ENCODE peak calls at places on chromosomes 3 and 15, in ten cellular contexts. G, H, S, I, E, C, X, J, U and L are unnamed samples. For H3K4me1, the result is how much of the 10 kb centered on the place peaks cover.

GRCh38 chr3:19013879-19014278 is 134.4 kb upstream of the KCNH8 start:
- DNase-seq in G (peak), H (no peak), S (no peak), I (no peak), E (no peak), C (no peak), X (no peak), J (no peak), U (no peak), L (no peak)

GRCh38 chr3:184757010-184757651 is 45.3 kb upstream of the MAGEF1 start:
- DNase-seq in G (no peak), H (peak), S (peak), I (peak), E (peak), C (peak), X (no peak), J (no peak), U (peak), L (peak)

GRCh38 chr3:31848921-31849320 is 132.1 kb downstream of the OSBPL10 start:
- DNase-seq in G (no peak), H (no peak), S (no peak), I (peak), E (peak), C (no peak), X (no peak), J (no peak), U (no peak), L (no peak)

GRCh38 chr3:157392104-157392503 is 44.5 kb upstream of the PTX3 start:
- DNase-seq in G (no peak), H (no peak), S (no peak), I (no peak), E (no peak), C (no peak), X (no peak), J (no peak), U (no peak), L (no peak)

GRCh38 chr3:184578822-184579221 is 17.2 kb downstream of the EPHB3 start:
- DNase-seq in G (no peak), H (no peak), S (no peak), I (no peak), E (no peak), C (no peak), X (no peak), J (no peak), U (no peak), L (no peak)

GRCh38 chr3:106401666-106402319 is 533.0 kb upstream of the CBLB start:
- DNase-seq in G (no peak), H (no peak), S (peak), I (no peak), E (no peak), C (no peak), X (no peak), J (no peak), U (no peak), L (no peak)

GRCh38 chr15:73694419-73694818 is 10.2 kb downstream of the CD276 start:
- DNase-seq in G (no peak), H (no peak), S (no peak), I (no peak), E (no peak), C (no peak), X (no peak), J (no peak), U (no peak), L (no peak)

GRCh38 chr3:31407665-31408064 is 125.1 kb upstream of the STT3B start:
- DNase-seq in G (no peak), H (no peak), S (no peak), I (no peak), E (no peak), C (no peak), X (no peak), J (no peak), U (no peak), L (no peak)

GRCh38 chr3:58999134-58999778 is 50.6 kb downstream of the CFAP20DC start:
- DNase-seq in G (no peak), H (no peak), S (no peak), I (no peak), E (peak), C (no peak), X (no peak), J (no peak), U (no peak), L (no peak)

GRCh38 chr15:40591310-40591845 is 2.7 kb upstream of the KNL1 start:
- DNase-seq in G (no peak), H (no peak), S (no peak), I (peak), E (no peak), C (peak), X (no peak), J (no peak), U (no peak), L (no peak)

GRCh38 chr3:157312366-157312745 is 124.3 kb upstream of the PTX3 start:
- DNase-seq in G (no peak), H (no peak), S (no peak), I (no peak), E (no peak), C (no peak), X (no peak), J (no peak), U (no peak), L (no peak)

GRCh38 chr3:98770261-98771039 is 7.3 kb downstream of the ST3GAL6 start:
- DNase-seq in G (no peak), H (no peak), S (no peak), I (no peak), E (no peak), C (no peak), X (peak), J (no peak), U (peak), L (no peak)

GRCh38 chr3:11136871-11137626 is 17.2 kb upstream of the HRH1 start:
- DNase-seq in G (peak), H (peak), S (peak), I (no peak), E (peak), C (no peak), X (no peak), J (peak), U (no peak), L (peak)

GRCh38 chr15:74630284-74631086 is 14.8 kb downstream of the CLK3 start:
- DNase-seq in G (no peak), H (no peak), S (no peak), I (no peak), E (no peak), C (no peak), X (no peak), J (no peak), U (no peak), L (no peak)

DNA sequence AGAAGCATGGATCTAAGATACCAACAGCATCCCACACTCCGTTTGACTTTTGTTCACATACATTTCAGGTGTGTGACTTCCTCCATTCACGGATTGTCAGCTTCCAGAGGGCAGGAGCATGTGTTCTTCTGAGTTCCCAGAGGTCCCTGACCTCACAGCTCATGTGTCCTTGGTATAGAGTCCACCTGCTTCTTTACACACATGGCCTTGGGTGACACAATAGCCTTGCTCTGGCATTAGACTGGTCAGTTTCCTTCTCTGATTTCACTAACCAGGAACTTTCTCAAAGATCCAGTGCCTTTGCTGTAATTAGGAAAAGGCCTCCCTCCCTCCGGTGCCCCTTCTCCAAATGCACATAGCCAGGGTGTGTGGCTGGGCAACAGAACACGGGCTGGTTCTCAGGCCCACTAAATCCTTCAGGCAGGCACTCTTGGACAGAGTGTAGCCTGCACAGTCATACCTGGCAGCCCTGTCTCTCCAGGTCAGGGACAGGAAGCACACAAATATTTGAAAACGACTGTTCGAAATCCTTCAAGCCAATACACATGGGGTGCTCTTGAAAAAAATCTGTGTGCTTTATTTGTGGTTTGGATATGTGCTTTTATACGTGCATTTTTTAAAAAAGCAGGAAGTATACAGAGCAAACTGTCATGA is 81.1 kb downstream of the TRIM42 start:
- DNase-seq in G (no peak), H (no peak), S (no peak), I (no peak), E (no peak), C (no peak), X (no peak), J (no peak), U (no peak), L (no peak)
- H3K4me1 ChIP-seq in G (under half), H (under half), S (under half), I (under half), E (under half), C (under half), X (under half), J (under half), U (half or more), L (under half)

DNA sequence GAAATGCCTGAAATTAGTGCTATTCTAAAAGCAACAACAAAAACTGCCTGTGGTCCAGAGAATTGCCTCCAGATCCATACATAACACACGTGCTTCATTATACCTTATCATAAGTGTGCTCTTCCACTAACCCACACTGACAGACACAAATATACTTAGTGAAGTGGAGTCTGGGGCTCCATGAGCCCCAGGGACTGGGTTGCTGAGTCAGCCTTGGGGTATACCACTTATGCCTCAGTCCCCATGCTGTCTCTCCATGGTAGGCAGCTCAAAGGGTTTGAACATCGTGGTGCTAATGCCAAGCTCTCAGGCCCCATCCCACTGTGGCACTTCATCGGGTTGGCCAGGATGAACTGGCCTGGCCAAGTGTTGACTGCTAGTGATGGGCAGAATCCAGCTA is 10.8 kb downstream of the ZDHHC3 start:
- DNase-seq in G (no peak), H (no peak), S (no peak), I (no peak), E (no peak), C (no peak), X (no peak), J (no peak), U (no peak), L (no peak)
- H3K27ac ChIP-seq in G (peak), H (no peak), S (no peak), I (no peak), E (no peak), C (no peak), X (no peak), J (no peak), U (no peak), L (no peak)

GRCh38 chr3:182117131-182117530 is 405.4 kb downstream of the SOX2 start:
- DNase-seq in G (no peak), H (no peak), S (no peak), I (no peak), E (no peak), C (no peak), X (no peak), J (no peak), U (no peak), L (no peak)
- TF ChIP-seq CTCF in G (no peak), H (no peak), S (no peak), I (no peak), E (no peak), C (no peak), X (no peak), J (no peak), U (no peak), L (no peak)

GRCh38 chr15:88232771-88233170 is 23.8 kb downstream of the NTRK3 start:
- DNase-seq in G (no peak), H (no peak), S (no peak), I (no peak), E (no peak), C (no peak), X (no peak), J (no peak), U (no peak), L (no peak)
- H3K4me1 ChIP-seq in G (under half), H (under half), S (under half), I (under half), E (under half), C (under half), X (under half), J (under half), U (under half), L (under half)

DNA sequence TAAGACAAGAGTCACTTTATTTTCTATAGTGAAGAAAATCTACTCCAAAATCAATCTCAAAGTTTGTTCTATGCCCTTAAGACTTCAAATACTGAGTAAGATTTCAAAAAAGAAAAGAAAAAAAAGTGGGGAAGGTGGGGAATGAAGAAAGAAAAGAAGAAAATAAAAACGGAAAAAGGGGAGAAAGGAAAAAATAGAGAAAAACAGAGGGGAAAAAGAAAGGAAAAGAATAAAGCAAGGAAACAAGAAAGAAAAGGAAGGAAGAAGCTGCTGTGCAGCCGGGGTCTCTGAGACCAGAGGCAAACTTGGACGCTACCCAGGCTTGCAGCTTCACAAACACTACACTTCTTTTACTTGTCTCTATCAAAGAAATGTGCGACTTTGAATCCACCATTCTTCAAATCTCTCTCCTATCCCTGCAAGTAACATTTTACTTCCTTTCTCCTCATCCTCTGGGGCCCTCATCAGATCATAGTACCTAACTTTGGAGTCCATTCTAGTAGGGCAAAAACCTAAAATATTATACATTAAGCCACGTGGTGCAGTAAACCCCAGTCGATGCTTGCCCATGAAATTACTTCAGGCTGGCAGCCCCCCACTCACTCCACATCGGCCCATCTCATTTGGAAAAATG is 279.8 kb downstream of the FOXP1 start:
- DNase-seq in G (no peak), H (no peak), S (peak), I (peak), E (peak), C (no peak), X (no peak), J (no peak), U (no peak), L (no peak)
- H3K27ac ChIP-seq in G (no peak), H (no peak), S (no peak), I (peak), E (no peak), C (no peak), X (no peak), J (no peak), U (no peak), L (peak)

GRCh38 chr15:33963831-33964664 is 4.2 kb upstream of the CHRM5 start:
- DNase-seq in G (no peak), H (no peak), S (peak), I (peak), E (no peak), C (no peak), X (no peak), J (peak), U (peak), L (no peak)
- TF ChIP-seq CTCF in G (peak), H (peak), S (peak), I (peak), E (peak), C (peak), X (peak), J (peak), U (peak), L (peak)

GRCh38 chr3:111545349-111545748 is 3.4 kb downstream of the CD96 start:
- DNase-seq in G (no peak), H (no peak), S (no peak), I (no peak), E (no peak), C (no peak), X (no peak), J (no peak), U (no peak), L (no peak)
- H3K4me1 ChIP-seq in G (under half), H (under half), S (under half), I (under half), E (under half), C (under half), X (under half), J (under half), U (under half), L (under half)